ENCODE peak calls at places on chromosomes 2 and 18, in seven cellular contexts. H is GM12878, R is GM12892, M is SK-N-SH, D is K562, A is HepG2, U is H1. N is an unnamed sample.

GRCh38 chr2:145043399-145043834 is 523.5 kb upstream of the ZEB2 start:
- DNase-seq in H (no peak), R (no peak), M (peak), D (peak), A (no peak), U (no peak), N (no peak)

GRCh38 chr2:160876765-160877164 is 283.5 kb upstream of the TANK start:
- DNase-seq in H (no peak), R (no peak), M (no peak), D (no peak), A (no peak), U (no peak), N (no peak)

GRCh38 chr2:95059656-95060370 is 34.3 kb downstream of the MAL start:
- DNase-seq in H (no peak), R (no peak), M (no peak), D (no peak), A (no peak), U (no peak), N (no peak)

GRCh38 chr18:22363867-22364463 is 53.8 kb downstream of the CTAGE1 start:
- DNase-seq in H (no peak), R (no peak), M (no peak), D (no peak), A (no peak), U (no peak), N (no peak)

GRCh38 chr2:160355080-160355479 is 138.5 kb downstream of the RBMS1 start:
- DNase-seq in H (no peak), R (no peak), M (no peak), D (no peak), A (no peak), U (no peak), N (no peak)

GRCh38 chr18:71371951-71372605 is 1083.2 kb downstream of the SOCS6 start:
- DNase-seq in H (no peak), R (no peak), M (peak), D (no peak), A (no peak), U (no peak), N (no peak)

GRCh38 chr2:188665196-188665595 is 309.0 kb upstream of the COL3A1 start:
- DNase-seq in H (no peak), R (no peak), M (no peak), D (no peak), A (no peak), U (no peak), N (no peak)

GRCh38 chr2:40282428-40282827 is 169.5 kb downstream of the SLC8A1 start:
- DNase-seq in H (peak), R (no peak), M (no peak), D (no peak), A (no peak), U (no peak), N (no peak)

GRCh38 chr2:218003994-218004419 is 1.2 kb upstream of the TNS1 start:
- DNase-seq in H (no peak), R (no peak), M (peak), D (no peak), A (no peak), U (no peak), N (no peak)

GRCh38 chr18:23838801-23839366 is 149.6 kb downstream of the LAMA3 start:
- DNase-seq in H (no peak), R (no peak), M (no peak), D (no peak), A (no peak), U (no peak), N (no peak)

GRCh38 chr2:133710613-133711012 is 142.3 kb upstream of the NCKAP5 start:
- DNase-seq in H (no peak), R (no peak), M (peak), D (no peak), A (no peak), U (no peak), N (no peak)

GRCh38 chr2:121491566-121491965 is 39.1 kb upstream of the RNU4ATAC start:
- DNase-seq in H (no peak), R (no peak), M (peak), D (no peak), A (no peak), U (no peak), N (no peak)

GRCh38 chr2:108124733-108125132 is 115.0 kb upstream of the SULT1C3 start:
- DNase-seq in H (no peak), R (no peak), M (no peak), D (no peak), A (no peak), U (no peak), N (no peak)

GRCh38 chr2:25320077-25320476 is 21.6 kb downstream of the DNMT3A start:
- DNase-seq in H (no peak), R (no peak), M (no peak), D (no peak), A (no peak), U (no peak), N (no peak)

GRCh38 chr2:64987963-64988419 is 1.2 kb upstream of the SLC1A4 start:
- DNase-seq in H (peak), R (no peak), M (no peak), D (no peak), A (peak), U (no peak), N (no peak)

GRCh38 chr2:160498147-160498546 is 4.5 kb upstream of the RBMS1 start:
- DNase-seq in H (no peak), R (no peak), M (no peak), D (no peak), A (no peak), U (no peak), N (no peak)

GRCh38 chr2:85611705-85612587 is at the start of gene C2orf68:
- DNase-seq in H (peak), R (peak), M (peak), D (peak), A (peak), U (peak), N (peak)

GRCh38 chr2:118094503-118094902 is 6.2 kb downstream of the INSIG2 start:
- DNase-seq in H (no peak), R (no peak), M (no peak), D (no peak), A (no peak), U (no peak), N (no peak)

GRCh38 chr2:133841905-133842304 is 273.6 kb upstream of the NCKAP5 start:
- DNase-seq in H (no peak), R (no peak), M (no peak), D (no peak), A (no peak), U (no peak), N (no peak)

GRCh38 chr2:46143401-46144132 is 153.6 kb upstream of the EPAS1 start:
- DNase-seq in H (no peak), R (no peak), M (no peak), D (no peak), A (no peak), U (no peak), N (no peak)

GRCh38 chr2:118881490-118882129 is 34.2 kb upstream of the EN1 start:
- DNase-seq in H (no peak), R (peak), M (peak), D (peak), A (peak), U (peak), N (no peak)

GRCh38 chr2:85468704-85469349 is 50.3 kb downstream of the SH2D6 start:
- DNase-seq in H (no peak), R (no peak), M (no peak), D (peak), A (peak), U (peak), N (no peak)

GRCh38 chr18:13266208-13267100 is 47.9 kb downstream of the LDLRAD4 start:
- DNase-seq in H (no peak), R (no peak), M (no peak), D (no peak), A (no peak), U (no peak), N (no peak)

GRCh38 chr2:69603146-69603743 is 40.3 kb downstream of the AAK1 start:
- DNase-seq in H (no peak), R (no peak), M (no peak), D (peak), A (no peak), U (no peak), N (no peak)

GRCh38 chr2:238489431-238489830 is 62.7 kb downstream of the ASB1 start:
- DNase-seq in H (no peak), R (no peak), M (no peak), D (no peak), A (no peak), U (no peak), N (no peak)

GRCh38 chr2:129779783-129780182 is 199.7 kb upstream of the RAB6C start:
- DNase-seq in H (no peak), R (no peak), M (no peak), D (no peak), A (no peak), U (no peak), N (no peak)

GRCh38 chr2:224195954-224196571 is 157.0 kb upstream of the SERPINE2 start:
- DNase-seq in H (no peak), R (no peak), M (no peak), D (no peak), A (no peak), U (no peak), N (no peak)

GRCh38 chr2:206698811-206699210 is 19.4 kb downstream of the DYTN start:
- DNase-seq in H (no peak), R (no peak), M (no peak), D (no peak), A (no peak), U (no peak), N (no peak)

GRCh38 chr2:81077396-81077795 is 772.8 kb upstream of the LRRTM1 start:
- DNase-seq in H (no peak), R (no peak), M (no peak), D (no peak), A (no peak), U (peak), N (no peak)

GRCh38 chr18:24919141-24919540 is 432.8 kb downstream of the ZNF521 start:
- DNase-seq in H (no peak), R (no peak), M (no peak), D (no peak), A (no peak), U (no peak), N (no peak)

GRCh38 chr2:216661051-216661450 is 27.8 kb downstream of the IGFBP2 start:
- DNase-seq in H (no peak), R (no peak), M (no peak), D (no peak), A (no peak), U (no peak), N (no peak)

GRCh38 chr2:216660496-216660895 is 27.3 kb downstream of the IGFBP2 start:
- DNase-seq in H (no peak), R (no peak), M (no peak), D (no peak), A (no peak), U (no peak), N (no peak)

GRCh38 chr2:216663846-216664245 is 30.6 kb downstream of the IGFBP2 start:
- DNase-seq in H (no peak), R (no peak), M (no peak), D (no peak), A (no peak), U (no peak), N (no peak)

GRCh38 chr2:216663106-216663505 is 29.9 kb downstream of the IGFBP2 start:
- DNase-seq in H (no peak), R (no peak), M (no peak), D (no peak), A (no peak), U (no peak), N (no peak)

DNA sequence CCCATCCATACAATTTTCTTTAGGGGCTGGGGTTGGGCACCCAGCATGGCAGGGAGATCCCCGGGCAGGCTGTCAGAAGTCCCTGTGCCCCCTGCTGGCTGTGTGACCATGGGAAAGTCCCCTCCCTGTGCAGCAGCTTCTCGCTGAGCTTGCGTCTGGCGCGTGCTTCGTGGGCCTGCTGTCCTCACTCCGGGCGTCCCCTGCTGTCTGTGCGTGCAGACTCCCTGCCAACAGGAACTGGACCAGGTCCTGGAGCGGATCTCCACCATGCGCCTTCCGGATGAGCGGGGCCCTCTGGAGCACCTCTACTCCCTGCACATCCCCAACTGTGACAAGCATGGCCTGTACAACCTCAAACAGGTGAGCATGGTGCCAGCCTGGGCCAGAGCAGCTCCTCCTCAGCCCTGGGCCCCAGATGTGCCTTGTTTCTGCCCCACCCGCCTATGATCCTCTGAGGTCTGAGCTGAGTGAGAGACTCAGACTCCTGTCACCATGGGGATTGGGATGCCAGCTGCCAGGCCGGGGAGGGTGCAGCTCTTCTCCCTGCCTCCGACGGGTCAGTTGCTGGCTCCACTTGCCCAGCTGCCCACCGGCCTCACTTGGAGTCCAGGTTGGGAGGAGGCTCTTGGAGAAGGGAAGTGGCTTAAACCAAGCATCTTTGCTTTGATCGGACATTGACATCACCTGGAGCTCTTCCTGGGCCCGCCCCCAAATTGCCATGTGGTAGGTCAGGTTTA is 28.6 kb downstream of the IGFBP2 start:
- DNase-seq in H (no peak), R (no peak), M (peak), D (peak), A (peak), U (no peak), N (no peak)
- TF ChIP-seq TAF1 in H (no peak), R (no peak), M (no peak), D (no peak), A (no peak), U (no peak), N (no peak)

GRCh38 chr2:59578349-59578748 is 975.1 kb downstream of the BCL11A start:
- DNase-seq in H (no peak), R (no peak), M (no peak), D (no peak), A (no peak), U (no peak), N (no peak)
- TF ChIP-seq TAF1 in H (no peak), R (no peak), M (no peak), D (no peak), A (no peak), U (no peak), N (no peak)

GRCh38 chr2:9781252-9781651 is 62.0 kb upstream of the TAF1B start:
- DNase-seq in H (no peak), R (no peak), M (no peak), D (no peak), A (no peak), U (no peak), N (no peak)

GRCh38 chr2:9778471-9779402 is 64.5 kb upstream of the TAF1B start:
- DNase-seq in H (no peak), R (no peak), M (no peak), D (no peak), A (no peak), U (no peak), N (no peak)

GRCh38 chr2:9780368-9781130 is 62.7 kb upstream of the TAF1B start:
- DNase-seq in H (no peak), R (no peak), M (no peak), D (no peak), A (no peak), U (no peak), N (no peak)

GRCh38 chr2:9778012-9778411 is 65.3 kb upstream of the TAF1B start:
- DNase-seq in H (no peak), R (no peak), M (no peak), D (peak), A (no peak), U (no peak), N (no peak)

DNA sequence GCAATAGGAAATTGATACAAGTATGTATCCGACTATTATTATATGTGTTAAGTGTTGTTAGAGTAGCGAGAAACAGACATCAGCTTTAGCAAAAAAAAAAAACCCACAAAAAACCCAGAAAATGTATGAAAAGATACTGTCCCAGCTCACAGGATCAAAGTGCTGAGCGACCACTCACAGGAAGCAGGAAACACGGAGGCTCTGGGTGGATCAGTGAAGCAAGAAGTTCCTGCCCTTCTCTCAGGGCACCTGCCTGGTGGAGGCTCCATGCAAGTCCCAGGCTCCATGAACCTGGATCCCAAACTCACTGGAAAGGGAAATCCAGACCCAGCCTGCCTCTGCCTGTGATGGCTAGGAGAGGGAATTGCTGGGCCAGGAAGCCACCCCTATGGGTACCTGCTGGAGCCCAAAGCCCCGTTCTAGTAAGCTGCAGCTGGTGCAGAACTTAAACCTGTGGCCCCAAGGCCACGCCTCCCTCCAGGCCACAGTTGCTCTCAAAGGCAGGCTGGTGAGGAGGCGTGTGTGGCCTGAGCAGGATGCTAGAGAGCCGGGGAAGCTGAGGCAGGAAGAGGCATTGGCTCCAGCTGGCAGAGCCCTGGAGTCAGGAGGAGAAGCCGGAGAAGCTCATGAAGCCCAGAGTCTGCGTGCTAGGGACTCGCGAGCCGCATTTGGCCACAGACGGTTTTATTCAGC is 63.6 kb upstream of the TAF1B start:
- DNase-seq in H (no peak), R (no peak), M (no peak), D (no peak), A (no peak), U (no peak), N (peak)
- TF ChIP-seq TAF1 in H (no peak), R (no peak), M (no peak), D (no peak), A (no peak), U (no peak), N (no peak)

GRCh38 chr2:142935563-142936089 is 58.2 kb downstream of the KYNU start:
- DNase-seq in H (no peak), R (no peak), M (no peak), D (no peak), A (no peak), U (no peak), N (no peak)

GRCh38 chr2:142938240-142938639 is 60.8 kb downstream of the KYNU start:
- DNase-seq in H (no peak), R (no peak), M (no peak), D (no peak), A (no peak), U (no peak), N (no peak)

GRCh38 chr2:142933916-142934315 is 56.5 kb downstream of the KYNU start:
- DNase-seq in H (no peak), R (no peak), M (no peak), D (no peak), A (no peak), U (no peak), N (no peak)

GRCh38 chr2:142937347-142937746 is 59.9 kb downstream of the KYNU start:
- DNase-seq in H (no peak), R (no peak), M (no peak), D (no peak), A (no peak), U (no peak), N (no peak)

DNA sequence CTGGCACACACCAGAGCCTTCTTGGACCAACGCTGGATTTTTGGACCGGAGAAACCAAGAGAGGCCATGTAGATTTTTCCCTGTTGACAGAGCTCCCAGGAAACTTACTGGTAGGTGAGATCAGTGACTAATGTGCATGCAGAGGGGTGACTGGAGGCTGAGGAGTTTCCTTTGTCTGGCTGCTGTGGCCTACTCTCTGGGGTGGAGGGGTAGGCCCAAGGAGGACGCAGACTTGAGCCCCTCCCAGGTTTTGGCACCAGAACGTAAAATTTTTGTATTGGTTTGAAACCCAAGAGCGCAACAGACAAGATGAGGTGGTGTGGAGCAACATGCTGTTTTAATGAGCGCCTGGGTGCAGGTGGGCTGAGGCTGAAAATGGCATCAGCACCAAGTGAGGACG is 59.2 kb downstream of the KYNU start:
- DNase-seq in H (no peak), R (no peak), M (no peak), D (no peak), A (no peak), U (no peak), N (no peak)
- TF ChIP-seq TAF1 in H (no peak), R (no peak), M (no peak), D (no peak), A (no peak), U (no peak), N (no peak)

GRCh38 chr18:64333584-64333983 is 184.7 kb upstream of the LINC00305 start:
- DNase-seq in H (no peak), R (no peak), M (no peak), D (no peak), A (no peak), U (no peak), N (no peak)
- TF ChIP-seq TAF1 in H (no peak), R (no peak), M (no peak), D (no peak), A (no peak), U (no peak), N (no peak)

DNA sequence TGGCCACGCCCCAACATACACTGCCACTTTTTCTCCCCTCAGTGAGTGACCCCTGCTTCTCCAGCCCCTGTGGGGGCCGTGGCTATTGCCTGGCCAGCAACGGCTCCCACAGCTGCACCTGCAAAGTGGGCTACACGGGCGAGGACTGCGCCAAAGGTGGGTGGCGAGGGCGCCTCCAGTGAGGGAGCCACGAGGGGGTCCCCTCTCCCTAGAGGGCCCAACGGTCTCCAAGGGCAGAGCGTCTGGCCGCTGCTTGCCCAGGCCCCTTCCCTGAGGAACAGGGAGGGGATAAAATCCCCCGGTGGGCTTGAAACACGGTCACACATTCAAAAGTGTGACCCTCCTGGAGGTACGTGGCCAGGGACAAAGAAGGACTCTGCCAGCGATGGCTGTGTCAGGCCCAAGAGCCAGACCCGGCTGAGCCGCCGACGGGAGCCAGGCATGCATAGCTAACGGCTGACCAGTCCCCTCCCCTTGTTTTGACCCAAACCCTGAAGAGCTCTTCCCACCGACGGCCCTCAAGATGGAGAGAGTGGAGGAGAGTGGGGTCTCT is 37.2 kb downstream of the MTERF4 start:
- DNase-seq in H (no peak), R (no peak), M (no peak), D (no peak), A (no peak), U (no peak), N (no peak)
- TF ChIP-seq TAF1 in H (no peak), R (no peak), M (no peak), D (no peak), A (no peak), U (no peak), N (no peak)

GRCh38 chr2:163778045-163778753 is 42.4 kb upstream of the FIGN start:
- DNase-seq in H (no peak), R (no peak), M (no peak), D (no peak), A (no peak), U (no peak), N (no peak)
- TF ChIP-seq TAF1 in H (no peak), R (no peak), M (no peak), D (no peak), A (no peak), U (no peak), N (no peak)